ENCODE peak calls at places on chromosomes 13 and 19, in six cellular contexts. D, S, F, Z, R and J are unnamed samples. For H3K9me3 and H3K4me1, the result is how much of the 10 kb centered on the place peaks cover.

GRCh38 chr19:57978586-57979289 is 4.4 kb upstream of the C19orf18 start:
- DNase-seq in S (no peak), D (peak), Z (no peak), F (no peak), R (no peak), J (no peak)

GRCh38 chr19:55638864-55639359 is 1.9 kb upstream of the ZNF580 start:
- DNase-seq in D (peak), Z (no peak), F (peak), S (no peak), R (no peak), J (peak)

GRCh38 chr19:33505168-33505567 is 16.4 kb downstream of the PEPD start:
- DNase-seq in R (no peak), S (no peak), D (no peak), Z (no peak), F (no peak), J (no peak)

GRCh38 chr19:51472607-51473006 is 5.7 kb upstream of the CEACAM18 start:
- DNase-seq in F (no peak), D (no peak), R (no peak), Z (no peak), S (no peak), J (no peak)

GRCh38 chr19:6495947-6496346 is 6.2 kb downstream of the TUBB4A start:
- DNase-seq in F (no peak), S (no peak), R (no peak), D (no peak), Z (no peak), J (no peak)

GRCh38 chr19:20247016-20247683 is 80.1 kb downstream of the ZNF486 start:
- DNase-seq in D (peak), S (peak), R (peak), F (no peak), Z (peak), J (no peak)

GRCh38 chr19:12867120-12868099 is 13.8 kb downstream of the DNASE2 start:
- DNase-seq in F (peak), Z (peak), D (no peak), S (peak), R (peak), J (peak)

GRCh38 chr19:14119644-14120496 is 2.3 kb upstream of the PRKACA start:
- DNase-seq in D (no peak), Z (no peak), F (no peak), S (no peak), R (no peak), J (no peak)

GRCh38 chr13:61768175-61768574 is 352.5 kb upstream of the PCDH20 start:
- DNase-seq in F (no peak), D (no peak), S (no peak), R (no peak), Z (no peak), J (no peak)

GRCh38 chr19:46904114-46905060 is 43.6 kb downstream of the ARHGAP35 start:
- DNase-seq in F (no peak), S (no peak), R (peak), D (no peak), Z (peak), J (no peak)

GRCh38 chr19:46753420-46754155 is 7.3 kb upstream of the STRN4 start:
- DNase-seq in D (peak), S (peak), R (peak), Z (peak), F (peak), J (no peak)

GRCh38 chr19:29771708-29772415 is 39.9 kb upstream of the CCNE1 start:
- DNase-seq in F (peak), D (peak), Z (peak), S (peak), R (peak), J (peak)

GRCh38 chr13:96090240-96091101 is 564 bp downstream of the HS6ST3 start:
- DNase-seq in R (peak), Z (peak), F (no peak), D (no peak), S (peak), J (no peak)

GRCh38 chr19:55266840-55267239 is 8.0 kb upstream of the PPP6R1 start:
- DNase-seq in Z (no peak), S (no peak), F (no peak), R (no peak), D (no peak), J (no peak)

GRCh38 chr19:49534632-49535385 is 7.0 kb downstream of the RCN3 start:
- DNase-seq in R (no peak), Z (no peak), F (no peak), S (no peak), D (no peak), J (no peak)
- H3K4me3 ChIP-seq in R (peak), Z (no peak), F (no peak), S (no peak), D (peak), J (peak)

DNA sequence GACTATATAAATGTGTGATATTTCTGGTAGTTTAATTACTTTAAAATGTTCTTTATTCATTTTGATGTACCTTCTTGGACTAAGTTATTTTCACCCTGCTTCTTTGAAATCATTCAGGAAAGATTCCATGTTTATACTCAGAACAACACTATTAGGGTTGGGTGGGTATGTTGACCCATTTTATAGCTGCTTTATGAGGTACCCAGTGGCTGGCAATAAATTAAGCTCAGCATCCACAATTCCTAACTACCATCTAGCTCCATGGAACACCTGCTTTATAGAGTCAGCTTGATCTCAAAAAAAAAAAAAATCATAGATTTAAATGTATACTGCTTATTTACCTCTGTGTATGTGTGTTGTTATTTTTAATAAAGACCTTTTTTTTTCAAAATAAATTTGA is 78.9 kb upstream of the ZNF91 start:
- DNase-seq in R (no peak), F (no peak), D (no peak), Z (no peak), S (no peak), J (no peak)
- H3K9me3 ChIP-seq in R (under half), F (under half), D (under half), Z (under half), S (under half), J (under half)

GRCh38 chr19:44752123-44752815 is 3.8 kb downstream of the BCL3 start:
- DNase-seq in D (no peak), S (no peak), F (no peak), Z (no peak), R (no peak), J (no peak)
- H3K4me1 ChIP-seq in D (half or more), S (half or more), F (under half), Z (under half), R (half or more), J (under half)

DNA sequence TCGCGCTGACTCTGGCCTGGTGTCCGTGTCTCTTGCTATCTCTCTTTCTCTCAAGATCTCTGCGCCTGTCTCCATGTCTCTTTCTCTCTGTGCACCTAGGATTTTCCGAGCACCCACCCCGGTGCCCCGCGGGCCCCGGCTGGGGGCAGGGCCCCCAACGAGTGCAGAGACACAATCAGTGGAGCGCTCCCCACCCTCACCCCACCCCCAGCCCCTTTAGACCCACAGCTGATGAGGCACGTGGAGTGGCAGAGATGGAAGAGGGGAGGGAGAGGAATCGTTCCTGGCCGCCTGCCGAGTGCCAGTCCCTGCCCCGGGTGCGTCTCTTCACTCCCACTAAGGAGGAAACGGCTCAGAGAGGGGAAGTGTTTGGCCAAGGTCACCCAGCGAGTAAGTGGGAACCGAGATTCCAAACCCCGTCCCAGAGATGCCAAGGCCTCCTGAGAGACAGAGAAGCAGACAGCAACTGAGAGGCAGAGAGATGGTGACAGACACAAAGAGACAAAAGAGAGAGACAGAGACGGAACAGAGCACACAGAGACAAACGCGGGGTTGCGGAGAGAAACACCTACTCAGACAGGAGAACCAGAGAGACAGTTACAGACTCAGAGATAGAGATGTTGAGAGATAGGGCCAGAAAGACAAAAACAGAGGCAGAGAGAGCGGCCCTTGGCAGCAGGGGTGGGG is 626 bp upstream of the BCL3 start:
- DNase-seq in F (peak), D (peak), R (peak), Z (peak), S (peak), J (peak)
- H3K4me3 ChIP-seq in F (peak), D (peak), R (peak), Z (peak), S (peak), J (peak)

DNA sequence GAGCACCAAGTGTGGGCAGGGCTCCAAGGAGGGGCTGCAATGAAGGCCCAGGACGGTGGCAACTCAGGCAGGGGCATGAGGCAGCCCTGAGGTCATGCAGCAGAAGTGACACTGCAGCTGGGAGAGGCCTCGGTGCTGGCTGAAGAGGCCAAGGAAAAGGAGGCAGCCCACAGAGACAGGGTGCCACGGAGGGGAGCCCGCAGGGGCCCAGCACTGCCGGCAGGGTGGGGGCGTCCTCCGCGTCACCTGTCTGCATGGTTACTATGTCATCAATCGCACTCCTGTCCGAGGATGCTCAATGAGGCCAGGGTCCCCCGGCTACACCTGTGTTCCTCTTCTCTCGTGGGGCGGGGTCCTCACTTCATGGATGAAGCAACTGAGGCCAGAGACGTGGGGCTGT is 123.1 kb downstream of the TUBA3C start:
- DNase-seq in F (no peak), D (no peak), R (no peak), S (no peak), Z (no peak), J (no peak)
- H3K9me3 ChIP-seq in F (under half), D (under half), R (under half), S (under half), Z (under half), J (under half)

GRCh38 chr19:44741841-44742352 is 6.6 kb upstream of the BCL3 start:
- DNase-seq in F (peak), D (peak), Z (peak), R (peak), S (peak), J (peak)
- H3K4me1 ChIP-seq in F (under half), D (under half), Z (half or more), R (under half), S (half or more), J (under half)

GRCh38 chr19:41928221-41928683 is at the start of gene ERFL:
- DNase-seq in S (no peak), Z (no peak), F (no peak), D (no peak), R (no peak), J (peak)

GRCh38 chr19:41930926-41931592 is 2.8 kb upstream of the ERFL start:
- DNase-seq in Z (no peak), D (no peak), F (no peak), R (no peak), S (no peak), J (no peak)

GRCh38 chr19:41928754-41929535 is 696 bp upstream of the ERFL start:
- DNase-seq in F (peak), R (no peak), Z (no peak), D (no peak), S (no peak), J (no peak)

GRCh38 chr19:41930322-41930722 is 2.1 kb upstream of the ERFL start:
- DNase-seq in S (no peak), D (no peak), R (no peak), Z (no peak), F (no peak), J (no peak)

GRCh38 chr19:41929536-41930071 is 1.4 kb upstream of the ERFL start:
- DNase-seq in R (no peak), D (no peak), F (no peak), Z (no peak), S (no peak), J (no peak)
- H3K4me3 ChIP-seq in R (no peak), D (no peak), F (no peak), Z (no peak), S (no peak), J (no peak)

GRCh38 chr19:7759156-7759555 is 3.9 kb upstream of the CLEC4M start:
- DNase-seq in Z (no peak), F (no peak), S (no peak), D (no peak), R (no peak), J (no peak)

GRCh38 chr19:7757358-7757757 is 5.7 kb upstream of the CLEC4M start:
- DNase-seq in F (no peak), D (no peak), Z (no peak), R (no peak), S (no peak), J (no peak)

GRCh38 chr19:7751157-7751783 is 3.9 kb upstream of the CD209 start:
- DNase-seq in R (no peak), Z (no peak), D (peak), S (no peak), F (no peak), J (no peak)

DNA sequence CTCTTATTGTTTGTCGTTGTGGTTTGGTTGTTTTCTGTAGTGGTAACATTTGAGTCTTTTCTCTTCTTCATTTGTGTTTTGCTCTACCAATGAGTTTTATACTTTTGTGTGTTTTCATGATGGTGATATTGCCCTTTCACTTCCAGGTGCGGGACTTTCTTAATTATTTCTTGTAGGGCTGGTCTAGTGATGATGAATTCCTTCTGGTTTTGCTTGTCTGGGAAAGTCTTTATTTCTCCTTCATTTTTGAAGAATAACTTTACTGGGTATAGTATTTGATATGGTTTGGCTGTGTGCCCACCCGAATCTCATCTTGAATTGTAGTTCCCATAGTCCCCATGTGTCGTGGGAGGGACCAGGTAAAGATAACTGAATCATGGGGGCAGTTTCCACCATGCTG is 6.8 kb upstream of the CLEC4M start:
- DNase-seq in F (no peak), D (no peak), R (no peak), Z (no peak), S (no peak), J (no peak)
- H3K9me3 ChIP-seq in F (under half), D (under half), R (under half), Z (under half), S (under half), J (under half)

GRCh38 chr19:3984908-3985642 is at the start of gene EEF2:
- DNase-seq in S (peak), Z (peak), D (peak), R (peak), F (peak), J (peak)
- H3K4me1 ChIP-seq in S (half or more), Z (under half), D (under half), R (under half), F (under half), J (under half)